ENCODE peak calls at places on chromosomes 16 and 17, in six cellular contexts. K, R, Y, F, M and E are unnamed samples.

GRCh38 chr17:6065351-6065750 is 4.8 kb upstream of the WSCD1 start:
- DNase-seq in K (peak; percentile 40), R (no peak), Y (no peak), F (no peak), M (no peak), E (no peak)

GRCh38 chr16:89320717-89321501 is 103.4 kb downstream of the ZNF778 start:
- DNase-seq in K (peak; percentile 73), R (peak; percentile 92), Y (no peak), F (no peak), M (peak; percentile 93), E (peak; percentile 47)

GRCh38 chr16:1330931-1331711 is 2.3 kb upstream of the BAIAP3 start:
- DNase-seq in K (no peak), R (no peak), Y (no peak), F (no peak), M (no peak), E (no peak)

GRCh38 chr16:27628216-27628945 is 78.4 kb downstream of the KATNIP start:
- DNase-seq in K (no peak), R (no peak), Y (no peak), F (no peak), M (peak; percentile 62), E (no peak)

GRCh38 chr17:17315142-17315821 is 12.1 kb downstream of the NT5M start:
- DNase-seq in K (peak; percentile 31), R (no peak), Y (no peak), F (no peak), M (no peak), E (no peak)

GRCh38 chr16:66619036-66619435 is 14.5 kb downstream of the CMTM3 start:
- DNase-seq in K (no peak), R (no peak), Y (no peak), F (no peak), M (no peak), E (no peak)

GRCh38 chr17:78794399-78794798 is 12.3 kb upstream of the CYTH1 start:
- DNase-seq in K (no peak), R (no peak), Y (no peak), F (no peak), M (no peak), E (no peak)

GRCh38 chr16:57760357-57761160 is 25.0 kb downstream of the KATNB1 start:
- DNase-seq in K (no peak), R (no peak), Y (no peak), F (no peak), M (no peak), E (no peak)

GRCh38 chr17:63547083-63547523 is 3.2 kb upstream of the DCAF7 start:
- DNase-seq in K (no peak), R (no peak), Y (no peak), F (no peak), M (no peak), E (no peak)

GRCh38 chr17:63550816-63551639 is 751 bp downstream of the DCAF7 start:
- DNase-seq in K (no peak), R (peak; percentile 34), Y (peak; percentile 66), F (no peak), M (no peak), E (no peak)

GRCh38 chr17:63552211-63552610 is 1.9 kb downstream of the DCAF7 start:
- DNase-seq in K (no peak), R (no peak), Y (no peak), F (no peak), M (no peak), E (no peak)

GRCh38 chr17:63549289-63549945 is 860 bp upstream of the DCAF7 start:
- DNase-seq in K (no peak), R (no peak), Y (no peak), F (no peak), M (no peak), E (peak; percentile 69)

DNA sequence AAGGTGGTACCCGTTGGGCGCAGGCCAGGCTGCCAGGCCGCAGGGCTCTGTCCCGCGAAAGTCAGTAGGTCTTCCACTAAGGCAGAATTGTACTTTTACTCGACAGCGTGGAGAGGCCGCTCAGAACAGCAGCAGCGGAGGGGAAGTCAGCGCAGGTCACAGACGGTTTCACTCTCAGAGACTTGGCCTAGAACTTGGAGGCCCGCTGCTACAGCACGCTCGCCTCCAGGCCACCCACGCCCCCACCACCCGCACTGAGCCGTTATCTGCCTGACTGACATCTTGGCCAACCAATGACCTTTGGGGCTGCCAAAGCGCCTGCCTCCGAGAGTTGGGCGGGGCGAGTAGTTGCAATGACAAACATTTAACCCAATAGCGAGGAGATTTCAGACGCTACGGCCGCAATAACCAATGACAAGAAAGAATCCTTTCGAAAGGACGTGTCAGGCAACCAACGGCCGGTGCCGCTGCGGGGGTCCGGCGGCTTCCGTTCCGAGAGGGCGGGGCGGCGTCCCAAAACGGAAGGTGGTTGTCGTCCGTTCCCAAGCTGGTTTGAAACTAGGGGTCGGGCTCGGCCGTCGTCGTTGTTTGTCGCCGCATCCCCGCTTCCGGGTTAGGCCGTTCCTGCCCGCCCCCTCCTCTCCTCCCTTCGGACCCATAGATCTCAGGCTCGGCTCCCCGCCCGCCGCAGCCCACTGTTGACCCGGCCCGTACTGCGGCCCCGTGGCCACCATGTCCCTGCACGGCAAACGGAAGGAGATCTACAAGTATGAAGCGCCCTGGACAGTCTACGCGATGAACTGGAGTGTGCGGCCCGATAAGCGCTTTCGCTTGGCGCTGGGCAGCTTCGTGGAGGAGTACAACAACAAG is at the start of gene DCAF7:
- DNase-seq in K (peak; percentile 99), R (peak; percentile 100), Y (peak; percentile 100), F (peak; percentile 97), M (peak; percentile 99), E (peak; percentile 99)
- TF ChIP-seq POLR2A in K (peak; percentile 50), R (peak; percentile 90), Y (peak; percentile 92), F (peak; percentile 86), M (peak; percentile 73), E (peak; percentile 90)

GRCh38 chr17:2393954-2394749 is 6.7 kb downstream of the MNT start:
- DNase-seq in K (peak; percentile 89), R (no peak), Y (no peak), F (no peak), M (peak; percentile 14), E (no peak)

GRCh38 chr17:2392252-2393183 is 8.3 kb downstream of the MNT start:
- DNase-seq in K (peak; percentile 99), R (peak; percentile 78), Y (peak; percentile 81), F (peak; percentile 88), M (peak; percentile 95), E (peak; percentile 95)

GRCh38 chr17:2394775-2395191 is 6.1 kb downstream of the MNT start:
- DNase-seq in K (peak; percentile 85), R (no peak), Y (no peak), F (no peak), M (no peak), E (no peak)

GRCh38 chr17:2391597-2392251 is 9.1 kb downstream of the MNT start:
- DNase-seq in K (peak; percentile 86), R (no peak), Y (no peak), F (no peak), M (no peak), E (no peak)

DNA sequence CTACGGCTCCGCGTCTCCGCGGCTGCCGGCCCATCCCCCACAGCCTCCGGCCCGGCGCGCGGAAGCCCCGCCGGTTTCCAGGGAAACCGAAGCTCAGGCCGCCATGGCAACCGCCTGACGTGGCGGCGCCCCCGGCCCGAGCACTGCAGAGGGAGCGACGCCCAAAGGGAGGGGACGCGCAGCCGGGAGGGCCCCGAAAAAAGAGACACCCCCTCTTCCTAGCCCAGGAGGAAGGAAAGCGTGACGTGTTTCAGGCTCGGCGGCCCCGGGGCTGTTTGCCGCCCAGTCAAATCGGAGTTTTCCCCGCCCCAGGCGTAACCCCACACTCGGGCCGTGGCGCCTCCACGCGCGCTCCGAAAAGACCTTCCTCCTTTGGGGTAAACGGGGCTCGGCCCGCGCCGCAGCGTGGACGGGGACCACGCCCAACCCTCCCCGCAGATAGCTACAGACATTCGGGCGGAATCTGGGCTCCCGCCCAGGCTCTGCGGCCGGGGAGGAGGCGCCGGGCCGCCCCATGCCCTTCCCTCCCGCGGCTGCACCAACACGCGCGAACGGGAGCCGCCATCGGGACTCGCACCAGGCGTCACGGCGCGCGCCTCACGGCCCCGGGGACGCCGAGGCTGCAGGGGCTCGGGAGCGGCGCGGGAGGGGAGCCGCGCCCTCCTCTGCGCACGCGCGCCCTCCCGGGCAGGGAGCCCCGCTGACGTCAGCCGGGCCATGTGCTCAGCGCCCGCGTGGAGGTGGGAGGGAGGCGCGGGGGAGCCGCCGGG is 7.5 kb downstream of the MNT start:
- DNase-seq in K (peak; percentile 98), R (peak; percentile 75), Y (peak; percentile 42), F (peak; percentile 92), M (peak; percentile 90), E (peak; percentile 86)
- TF ChIP-seq POLR2A in K (peak; percentile 55), R (peak; percentile 67), Y (no peak), F (no peak), M (peak; percentile 84), E (peak; percentile 36)

GRCh38 chr17:38797828-38798227 is 1.5 kb downstream of the PIP4K2B start:
- DNase-seq in K (no peak), R (no peak), Y (no peak), F (no peak), M (no peak), E (no peak)

GRCh38 chr17:38799501-38800236 is at the start of gene PIP4K2B:
- DNase-seq in K (peak; percentile 97), R (peak; percentile 97), Y (peak; percentile 98), F (peak; percentile 93), M (peak; percentile 98), E (peak; percentile 96)

GRCh38 chr17:38796451-38796850 is 2.9 kb downstream of the PIP4K2B start:
- DNase-seq in K (no peak), R (no peak), Y (no peak), F (no peak), M (no peak), E (no peak)

GRCh38 chr17:38798614-38799500 is 499 bp downstream of the PIP4K2B start:
- DNase-seq in K (peak; percentile 91), R (peak; percentile 84), Y (peak; percentile 27), F (peak; percentile 51), M (peak; percentile 50), E (peak; percentile 42)

DNA sequence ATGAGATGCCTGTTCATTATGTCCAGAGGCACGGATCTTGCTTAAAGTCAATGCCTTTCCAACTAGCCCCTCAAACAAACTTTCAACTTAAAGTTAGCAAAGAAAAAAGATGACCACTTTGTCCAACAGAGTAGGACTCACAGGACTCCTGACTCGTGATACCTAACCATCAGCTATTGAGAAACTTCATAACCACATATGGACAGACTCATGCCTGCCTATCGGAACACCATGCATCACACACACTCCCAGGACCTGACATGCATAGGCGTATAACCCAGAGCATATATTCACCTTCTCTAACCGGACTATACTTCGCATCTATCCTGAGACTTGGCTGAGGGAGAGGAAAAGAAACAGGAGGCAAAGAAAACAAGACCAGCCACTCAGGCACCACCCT is 2.3 kb downstream of the PIP4K2B start:
- DNase-seq in K (no peak), R (no peak), Y (no peak), F (no peak), M (no peak), E (no peak)
- TF ChIP-seq POLR2A in K (no peak), R (no peak), Y (no peak), F (no peak), M (no peak), E (no peak)

DNA sequence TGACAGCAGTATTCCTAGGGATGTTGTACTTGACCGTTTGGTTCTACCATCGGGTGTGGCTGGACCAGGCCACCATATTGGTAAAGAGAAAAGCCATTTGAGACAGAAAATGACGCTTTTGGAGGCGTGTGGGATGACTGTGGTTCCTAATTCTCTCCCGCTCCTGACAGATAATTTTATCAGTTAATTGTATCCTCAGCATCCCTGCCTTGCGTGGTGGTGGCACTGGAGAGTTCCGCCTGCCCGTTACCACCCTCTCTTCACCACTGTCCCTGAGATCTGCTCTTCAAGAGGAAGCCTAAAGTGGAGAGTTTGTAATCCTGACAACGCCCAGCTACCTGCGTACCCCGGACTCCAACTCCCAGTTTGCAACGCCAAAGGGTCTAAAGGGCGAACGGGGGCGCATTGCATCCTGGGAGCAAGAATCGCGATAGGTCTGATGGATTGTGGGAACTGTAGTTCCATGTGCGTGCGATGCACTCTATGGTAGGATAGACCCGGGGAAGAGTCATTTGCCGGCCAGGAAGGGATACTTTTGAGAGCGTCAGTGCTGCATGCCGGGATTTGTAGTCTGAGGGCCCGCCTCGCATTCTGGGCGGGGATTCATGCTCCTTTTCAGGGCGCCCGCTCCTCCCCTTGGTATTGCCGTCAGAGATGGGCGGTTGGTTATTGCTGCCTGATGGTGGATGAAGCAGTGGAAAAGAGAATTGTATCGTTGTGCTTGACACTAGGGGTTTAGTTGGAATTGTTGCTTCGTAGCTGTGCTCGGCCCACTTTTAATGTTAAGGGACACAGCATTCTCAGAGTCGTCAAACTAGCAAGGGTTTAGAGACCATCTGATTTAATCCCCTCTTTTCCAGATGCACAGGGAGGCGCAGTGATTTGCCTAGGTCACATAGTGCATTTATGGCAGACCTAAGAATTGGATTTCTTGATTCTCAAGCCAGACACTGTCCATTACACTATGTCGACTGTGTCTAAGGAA is 965 bp upstream of the PHF12 start:
- DNase-seq in K (peak; percentile 97), R (peak; percentile 90), Y (peak; percentile 99), F (peak; percentile 85), M (peak; percentile 98), E (peak; percentile 96)
- TF ChIP-seq POLR2A in K (peak; percentile 47), R (peak; percentile 86), Y (no peak), F (peak; percentile 60), M (peak; percentile 59), E (peak; percentile 34)